ENCODE peak calls at places on chromosomes 7 and 10, in five cellular contexts. One of them, this sample, is unnamed.
A peak's percentile ranks its signal among the peaks of the same experiment; 100 is the strongest.

GRCh38 chr7:91311844-91312243 is 47.6 kb downstream of the FZD1 start:
- DNase-seq in AG04450: no peak
- DNase-seq in breast epithelium: no peak
- DNase-seq in A549: no peak
- DNase-seq in GM20000: no peak
- DNase-seq in this sample: no peak

GRCh38 chr7:108167460-108167859 is 37.3 kb upstream of the LAMB4 start:
- DNase-seq in A549: no peak
- DNase-seq in breast epithelium: no peak
- DNase-seq in AG04450: no peak
- DNase-seq in GM20000: no peak
- DNase-seq in this sample: no peak

GRCh38 chr10:61733358-61733940 is 70.7 kb downstream of the CABCOCO1 start:
- DNase-seq in GM20000: peak; percentile 9
- DNase-seq in A549: no peak
- DNase-seq in breast epithelium: no peak
- DNase-seq in AG04450: peak; percentile 13
- DNase-seq in this sample: peak; percentile 64

GRCh38 chr10:125101049-125101448 is 59.3 kb downstream of the CTBP2 start:
- DNase-seq in A549: no peak
- DNase-seq in AG04450: no peak
- DNase-seq in GM20000: no peak
- DNase-seq in breast epithelium: no peak
- DNase-seq in this sample: no peak

GRCh38 chr7:6252310-6252709 is 20.1 kb downstream of the CYTH3 start:
- DNase-seq in GM20000: no peak
- DNase-seq in AG04450: no peak
- DNase-seq in breast epithelium: no peak
- DNase-seq in A549: no peak
- DNase-seq in this sample: no peak

GRCh38 chr10:101446947-101447346 is 93.0 kb downstream of the BTRC start:
- DNase-seq in AG04450: no peak
- DNase-seq in A549: no peak
- DNase-seq in GM20000: no peak
- DNase-seq in breast epithelium: no peak
- DNase-seq in this sample: no peak

GRCh38 chr10:62046522-62047239 is 145.2 kb downstream of the ARID5B start:
- DNase-seq in AG04450: no peak
- DNase-seq in A549: no peak
- DNase-seq in breast epithelium: no peak
- DNase-seq in GM20000: no peak
- DNase-seq in this sample: no peak

GRCh38 chr7:46881507-46882127 is 700.3 kb downstream of the TNS3 start:
- DNase-seq in A549: no peak
- DNase-seq in GM20000: no peak
- DNase-seq in breast epithelium: no peak
- DNase-seq in AG04450: no peak
- DNase-seq in this sample: peak; percentile 17

GRCh38 chr7:154789404-154789803 is 213.5 kb downstream of the PAXIP1 start:
- DNase-seq in GM20000: no peak
- DNase-seq in AG04450: no peak
- DNase-seq in breast epithelium: no peak
- DNase-seq in A549: no peak
- DNase-seq in this sample: no peak

GRCh38 chr10:126536148-126536547 is 134.3 kb downstream of the C10orf90 start:
- DNase-seq in AG04450: no peak
- DNase-seq in GM20000: no peak
- DNase-seq in breast epithelium: no peak
- DNase-seq in A549: no peak
- DNase-seq in this sample: no peak

GRCh38 chr7:143376396-143376795 is 4.7 kb upstream of the ZYX start:
- DNase-seq in breast epithelium: no peak
- DNase-seq in A549: no peak
- DNase-seq in GM20000: no peak
- DNase-seq in AG04450: no peak
- DNase-seq in this sample: no peak

GRCh38 chr7:104032486-104032885 is 43.0 kb upstream of the RELN start:
- DNase-seq in GM20000: no peak
- DNase-seq in AG04450: no peak
- DNase-seq in A549: no peak
- DNase-seq in breast epithelium: no peak
- DNase-seq in this sample: no peak

GRCh38 chr7:81684513-81685262 is 85.2 kb downstream of the HGF start:
- DNase-seq in AG04450: peak; percentile 100
- DNase-seq in breast epithelium: peak; percentile 88
- DNase-seq in GM20000: peak; percentile 8
- DNase-seq in A549: peak; percentile 71
- DNase-seq in this sample: peak; percentile 77

GRCh38 chr7:98280791-98281756 is at the start of gene BRI3:
- DNase-seq in GM20000: peak; percentile 99
- DNase-seq in AG04450: peak; percentile 27
- DNase-seq in breast epithelium: peak; percentile 88
- DNase-seq in A549: peak; percentile 85
- DNase-seq in this sample: peak; percentile 82
- TF ChIP-seq CTCF in GM20000: no peak
- TF ChIP-seq CTCF in AG04450: no peak
- TF ChIP-seq CTCF in breast epithelium: no peak
- TF ChIP-seq CTCF in A549: no peak
- TF ChIP-seq CTCF in this sample: no peak

GRCh38 chr7:131071786-131072504 is 255.7 kb upstream of the MKLN1 start:
- DNase-seq in breast epithelium: peak; percentile 32
- DNase-seq in GM20000: no peak
- DNase-seq in AG04450: no peak
- DNase-seq in A549: no peak
- DNase-seq in this sample: peak; percentile 81

GRCh38 chr7:131072505-131073091 is 255.1 kb upstream of the MKLN1 start:
- DNase-seq in A549: peak; percentile 43
- DNase-seq in AG04450: no peak
- DNase-seq in breast epithelium: no peak
- DNase-seq in GM20000: no peak
- DNase-seq in this sample: no peak

GRCh38 chr7:131067220-131067619 is 260.5 kb upstream of the MKLN1 start:
- DNase-seq in A549: no peak
- DNase-seq in breast epithelium: no peak
- DNase-seq in AG04450: no peak
- DNase-seq in GM20000: no peak
- DNase-seq in this sample: no peak

GRCh38 chr7:131066635-131067034 is 261.0 kb upstream of the MKLN1 start:
- DNase-seq in AG04450: peak; percentile 21
- DNase-seq in GM20000: no peak
- DNase-seq in breast epithelium: no peak
- DNase-seq in A549: no peak
- DNase-seq in this sample: no peak

GRCh38 chr7:131068604-131069021 is 259.1 kb upstream of the MKLN1 start:
- DNase-seq in breast epithelium: no peak
- DNase-seq in AG04450: no peak
- DNase-seq in GM20000: no peak
- DNase-seq in A549: peak; percentile 29
- DNase-seq in this sample: no peak
- TF ChIP-seq CTCF in breast epithelium: no peak
- TF ChIP-seq CTCF in AG04450: peak; percentile 66
- TF ChIP-seq CTCF in GM20000: no peak
- TF ChIP-seq CTCF in A549: no peak
- TF ChIP-seq CTCF in this sample: no peak

GRCh38 chr10:77325233-77325537 is 312.4 kb downstream of the KCNMA1 start:
- DNase-seq in A549: no peak
- DNase-seq in GM20000: no peak
- DNase-seq in breast epithelium: peak; percentile 31
- DNase-seq in AG04450: no peak
- DNase-seq in this sample: no peak
- TF ChIP-seq CTCF in A549: no peak
- TF ChIP-seq CTCF in GM20000: no peak
- TF ChIP-seq CTCF in breast epithelium: no peak
- TF ChIP-seq CTCF in AG04450: no peak
- TF ChIP-seq CTCF in this sample: no peak

DNA sequence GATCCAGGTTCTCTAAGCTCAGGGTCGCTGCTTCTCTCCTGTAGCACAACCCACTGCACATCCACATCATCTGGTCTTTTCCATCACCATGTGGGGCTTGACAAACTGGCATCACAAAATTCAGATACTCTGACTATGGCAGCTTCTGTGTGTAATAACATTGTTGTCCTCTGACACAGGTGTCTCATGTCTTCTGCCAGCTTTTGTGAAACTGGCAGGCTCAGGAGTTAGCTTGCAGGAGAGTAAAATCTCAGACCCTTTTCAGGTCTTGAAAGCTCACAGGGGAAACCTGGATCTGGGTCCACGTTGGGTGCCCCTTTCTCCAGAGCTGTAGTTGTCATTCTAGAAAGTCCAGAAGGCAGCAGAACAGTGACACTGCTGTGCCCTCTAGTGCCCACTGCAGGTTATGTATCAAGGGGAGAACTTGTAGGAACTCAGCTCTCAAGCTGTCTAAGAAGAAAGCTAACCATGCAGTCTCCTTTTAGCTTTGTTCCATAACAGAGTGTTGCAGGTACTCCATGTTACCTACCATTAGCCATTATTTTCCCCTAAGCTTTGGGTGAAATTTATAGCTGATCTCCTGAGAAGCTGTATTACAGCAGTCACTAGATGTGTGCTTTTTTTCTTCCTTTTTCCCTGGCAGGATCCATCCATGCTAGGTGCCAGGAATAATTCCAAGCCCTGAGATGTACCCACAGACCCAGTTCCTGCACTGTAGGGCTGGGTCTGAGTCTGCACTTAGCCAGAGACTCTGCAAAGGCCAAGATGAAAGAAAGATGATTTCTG is 102.7 kb downstream of the ZNF248 start:
- DNase-seq in breast epithelium: no peak
- DNase-seq in AG04450: no peak
- DNase-seq in GM20000: peak; percentile 27
- DNase-seq in A549: peak; percentile 25
- DNase-seq in this sample: no peak
- TF ChIP-seq CTCF in breast epithelium: peak; percentile 25
- TF ChIP-seq CTCF in AG04450: no peak
- TF ChIP-seq CTCF in GM20000: peak; percentile 5
- TF ChIP-seq CTCF in A549: peak; percentile 59
- TF ChIP-seq CTCF in this sample: no peak

GRCh38 chr7:51127618-51127904 is 189.0 kb downstream of the COBL start:
- DNase-seq in AG04450: no peak
- DNase-seq in A549: no peak
- DNase-seq in breast epithelium: no peak
- DNase-seq in GM20000: no peak
- DNase-seq in this sample: no peak

GRCh38 chr7:51128545-51129466 is 187.8 kb downstream of the COBL start:
- DNase-seq in breast epithelium: no peak
- DNase-seq in A549: no peak
- DNase-seq in AG04450: no peak
- DNase-seq in GM20000: no peak
- DNase-seq in this sample: no peak

GRCh38 chr7:51124321-51124720 is 192.3 kb downstream of the COBL start:
- DNase-seq in breast epithelium: no peak
- DNase-seq in GM20000: no peak
- DNase-seq in A549: no peak
- DNase-seq in AG04450: no peak
- DNase-seq in this sample: no peak

GRCh38 chr7:51126813-51127617 is 189.6 kb downstream of the COBL start:
- DNase-seq in breast epithelium: no peak
- DNase-seq in AG04450: no peak
- DNase-seq in A549: no peak
- DNase-seq in GM20000: no peak
- DNase-seq in this sample: no peak

GRCh38 chr7:51126324-51126723 is 190.3 kb downstream of the COBL start:
- DNase-seq in AG04450: no peak
- DNase-seq in A549: no peak
- DNase-seq in GM20000: no peak
- DNase-seq in breast epithelium: no peak
- DNase-seq in this sample: no peak
- TF ChIP-seq CTCF in AG04450: no peak
- TF ChIP-seq CTCF in A549: no peak
- TF ChIP-seq CTCF in GM20000: no peak
- TF ChIP-seq CTCF in breast epithelium: no peak
- TF ChIP-seq CTCF in this sample: no peak

GRCh38 chr10:10053051-10053450 is 964.6 kb upstream of the CELF2 start:
- DNase-seq in GM20000: no peak
- DNase-seq in A549: no peak
- DNase-seq in breast epithelium: no peak
- DNase-seq in AG04450: no peak
- DNase-seq in this sample: no peak

GRCh38 chr10:10055656-10056445 is 961.8 kb upstream of the CELF2 start:
- DNase-seq in A549: no peak
- DNase-seq in GM20000: no peak
- DNase-seq in breast epithelium: no peak
- DNase-seq in AG04450: peak; percentile 2
- DNase-seq in this sample: no peak

DNA sequence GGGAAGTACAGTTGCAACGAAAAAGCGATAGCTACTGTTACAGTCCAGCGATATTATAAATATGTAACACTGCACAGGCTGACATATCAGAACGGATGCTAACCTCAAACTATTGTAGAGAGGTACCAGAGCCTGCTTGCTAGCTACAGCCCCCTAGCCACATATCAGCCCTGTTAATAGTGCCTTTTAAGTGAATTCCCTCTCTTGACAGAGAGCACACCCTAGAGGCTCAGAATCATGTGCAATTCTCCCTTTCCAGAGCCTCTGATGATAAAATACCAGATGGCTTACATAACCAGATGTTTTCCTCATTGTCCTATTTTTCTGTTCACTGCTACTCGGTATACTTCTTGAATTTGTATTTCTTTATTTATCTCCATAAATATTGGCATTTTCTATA is 960.7 kb upstream of the CELF2 start:
- DNase-seq in breast epithelium: no peak
- DNase-seq in AG04450: no peak
- DNase-seq in GM20000: no peak
- DNase-seq in A549: no peak
- DNase-seq in this sample: no peak
- TF ChIP-seq CTCF in breast epithelium: no peak
- TF ChIP-seq CTCF in AG04450: peak; percentile 42
- TF ChIP-seq CTCF in GM20000: no peak
- TF ChIP-seq CTCF in A549: no peak
- TF ChIP-seq CTCF in this sample: no peak

DNA sequence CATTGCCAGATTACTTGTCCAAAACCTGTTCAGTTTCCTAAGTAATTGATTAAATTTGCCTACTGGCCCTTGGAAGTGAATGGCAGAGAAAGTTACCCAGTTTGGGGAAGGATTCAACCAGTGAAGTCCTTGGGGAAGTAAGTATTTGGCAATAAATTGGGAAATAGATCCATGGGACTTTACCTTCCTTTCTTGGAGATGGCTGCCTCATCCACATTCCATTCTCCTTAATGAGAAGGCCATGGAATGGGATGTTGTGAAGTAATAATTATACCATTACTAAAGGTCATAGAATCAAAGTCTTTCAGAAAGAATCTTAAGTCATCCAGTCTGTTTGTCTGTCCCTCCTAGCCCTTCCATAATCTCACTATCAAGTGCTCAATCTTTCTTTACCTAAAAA is 4.5 kb upstream of the COPG2 start:
- DNase-seq in breast epithelium: no peak
- DNase-seq in A549: no peak
- DNase-seq in GM20000: no peak
- DNase-seq in AG04450: no peak
- DNase-seq in this sample: no peak
- TF ChIP-seq CTCF in breast epithelium: no peak
- TF ChIP-seq CTCF in A549: no peak
- TF ChIP-seq CTCF in GM20000: no peak
- TF ChIP-seq CTCF in AG04450: no peak
- TF ChIP-seq CTCF in this sample: no peak

GRCh38 chr7:133611955-133612354 is 359.1 kb downstream of the EXOC4 start:
- DNase-seq in AG04450: no peak
- DNase-seq in breast epithelium: no peak
- DNase-seq in A549: no peak
- DNase-seq in GM20000: no peak
- DNase-seq in this sample: no peak
- TF ChIP-seq CTCF in AG04450: no peak
- TF ChIP-seq CTCF in breast epithelium: no peak
- TF ChIP-seq CTCF in A549: no peak
- TF ChIP-seq CTCF in GM20000: no peak
- TF ChIP-seq CTCF in this sample: no peak

GRCh38 chr10:116742367-116743265 is at the start of gene HSPA12A:
- DNase-seq in breast epithelium: peak; percentile 59
- DNase-seq in GM20000: peak; percentile 93
- DNase-seq in AG04450: peak; percentile 59
- DNase-seq in A549: peak; percentile 78
- DNase-seq in this sample: peak; percentile 73
- TF ChIP-seq CTCF in breast epithelium: no peak
- TF ChIP-seq CTCF in GM20000: no peak
- TF ChIP-seq CTCF in AG04450: no peak
- TF ChIP-seq CTCF in A549: no peak
- TF ChIP-seq CTCF in this sample: no peak

This sample was measured in Calu3.